ENCODE peak calls at places on chromosome 15, in seven cellular contexts. U, Z, J, L, D, T and W are unnamed samples.

GRCh38 chr15:44081223-44082013 is 113.7 kb downstream of the FRMD5 start:
- DNase-seq in U (no peak), Z (no peak), J (no peak), L (no peak), D (peak), T (no peak), W (no peak)

GRCh38 chr15:73637527-73637926 is 4.3 kb upstream of the NPTN start:
- DNase-seq in U (no peak), Z (no peak), J (no peak), L (peak), D (peak), T (no peak), W (no peak)

GRCh38 chr15:65576669-65577068 is 34.3 kb downstream of the INTS14 start:
- DNase-seq in U (no peak), Z (no peak), J (no peak), L (no peak), D (peak), T (no peak), W (no peak)

GRCh38 chr15:81922143-81922542 is 123.7 kb downstream of the MEX3B start:
- DNase-seq in U (no peak), Z (no peak), J (no peak), L (no peak), D (no peak), T (no peak), W (no peak)

GRCh38 chr15:64456634-64457108 is 3.7 kb upstream of the ZNF609 start:
- DNase-seq in U (no peak), Z (no peak), J (no peak), L (no peak), D (peak), T (no peak), W (no peak)

GRCh38 chr15:88152672-88153071 is 103.9 kb downstream of the NTRK3 start:
- DNase-seq in U (no peak), Z (no peak), J (no peak), L (no peak), D (no peak), T (no peak), W (no peak)

GRCh38 chr15:75720787-75721461 is 8.3 kb upstream of the CSPG4 start:
- DNase-seq in U (peak), Z (peak), J (peak), L (peak), D (no peak), T (no peak), W (no peak)

GRCh38 chr15:63019539-63020109 is 22.9 kb upstream of the TPM1 start:
- DNase-seq in U (no peak), Z (peak), J (no peak), L (peak), D (peak), T (no peak), W (peak)

GRCh38 chr15:66221126-66221525 is 32.4 kb downstream of the MEGF11 start:
- DNase-seq in U (no peak), Z (no peak), J (no peak), L (no peak), D (peak), T (no peak), W (peak)

GRCh38 chr15:75620776-75621536 is 4.6 kb downstream of the SNUPN start:
- DNase-seq in U (peak), Z (no peak), J (peak), L (peak), D (peak), T (peak), W (peak)

GRCh38 chr15:94576889-94577533 is 345.6 kb downstream of the MCTP2 start:
- DNase-seq in U (peak), Z (peak), J (no peak), L (no peak), D (peak), T (no peak), W (no peak)
- TF ChIP-seq CTCF in U (peak), Z (peak), J (peak), L (no peak), D (peak), T (peak), W (no peak)

GRCh38 chr15:51782357-51782896 is 31.0 kb downstream of the TMOD2 start:
- DNase-seq in U (no peak), Z (peak), J (no peak), L (no peak), D (no peak), T (no peak), W (no peak)
- TF ChIP-seq CTCF in U (peak), Z (peak), J (no peak), L (no peak), D (peak), T (no peak), W (no peak)

DNA sequence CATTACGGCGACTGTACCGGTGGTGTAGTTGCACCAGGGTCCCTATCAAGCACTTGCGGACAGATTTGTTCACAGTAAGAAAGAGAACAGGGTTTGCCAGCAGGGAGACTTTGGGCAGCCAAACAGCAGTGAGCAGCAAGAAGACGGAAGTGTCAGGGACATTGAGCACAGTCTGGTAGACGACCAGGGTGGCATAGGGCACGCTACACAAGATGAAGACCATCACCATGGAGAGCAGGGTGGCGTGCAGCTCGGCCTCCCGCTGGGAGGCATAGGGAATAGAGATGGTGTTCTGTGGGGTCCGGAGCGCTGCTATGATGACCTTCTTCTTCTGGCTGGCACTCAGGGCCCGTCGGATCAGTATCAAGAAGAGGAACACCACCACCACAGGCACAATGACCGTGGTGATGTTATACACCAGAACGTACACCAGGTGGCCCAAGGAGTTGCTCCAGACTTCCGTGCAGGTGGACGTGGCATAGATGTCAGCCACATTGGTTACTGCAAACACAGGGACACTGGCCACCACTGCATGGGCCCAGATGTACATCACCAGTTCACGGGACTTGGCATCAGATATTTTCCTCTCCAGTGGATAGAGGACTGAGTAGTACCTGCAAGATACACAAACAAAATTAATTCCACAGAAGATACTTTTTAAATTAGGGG is 19.1 kb upstream of the FSIP1 start:
- DNase-seq in U (peak), Z (peak), J (no peak), L (no peak), D (peak), T (no peak), W (no peak)
- TF ChIP-seq CTCF in U (peak), Z (peak), J (no peak), L (peak), D (peak), T (peak), W (no peak)

GRCh38 chr15:77664428-77664827 is 31.7 kb upstream of the LINGO1 start:
- DNase-seq in U (no peak), Z (no peak), J (no peak), L (no peak), D (no peak), T (no peak), W (no peak)

GRCh38 chr15:77657629-77658238 is 25.0 kb upstream of the LINGO1 start:
- DNase-seq in U (no peak), Z (no peak), J (no peak), L (no peak), D (no peak), T (no peak), W (no peak)

GRCh38 chr15:77654975-77655374 is 22.3 kb upstream of the LINGO1 start:
- DNase-seq in U (peak), Z (peak), J (no peak), L (no peak), D (no peak), T (no peak), W (no peak)

GRCh38 chr15:77656294-77656693 is 23.6 kb upstream of the LINGO1 start:
- DNase-seq in U (no peak), Z (no peak), J (no peak), L (no peak), D (no peak), T (no peak), W (no peak)

GRCh38 chr15:77659350-77660321 is 26.9 kb upstream of the LINGO1 start:
- DNase-seq in U (peak), Z (peak), J (no peak), L (no peak), D (peak), T (no peak), W (no peak)
- TF ChIP-seq CTCF in U (peak), Z (peak), J (no peak), L (no peak), D (peak), T (no peak), W (no peak)

GRCh38 chr15:37995461-37996347 is 61.3 kb downstream of the TMCO5A start:
- DNase-seq in U (no peak), Z (peak), J (no peak), L (no peak), D (peak), T (no peak), W (no peak)
- TF ChIP-seq CTCF in U (peak), Z (peak), J (peak), L (peak), D (peak), T (peak), W (no peak)

GRCh38 chr15:91849749-91850161 is 3.8 kb upstream of the SLCO3A1 start:
- DNase-seq in U (no peak), Z (peak), J (no peak), L (no peak), D (peak), T (no peak), W (no peak)
- TF ChIP-seq CTCF in U (peak), Z (peak), J (peak), L (peak), D (peak), T (peak), W (no peak)

DNA sequence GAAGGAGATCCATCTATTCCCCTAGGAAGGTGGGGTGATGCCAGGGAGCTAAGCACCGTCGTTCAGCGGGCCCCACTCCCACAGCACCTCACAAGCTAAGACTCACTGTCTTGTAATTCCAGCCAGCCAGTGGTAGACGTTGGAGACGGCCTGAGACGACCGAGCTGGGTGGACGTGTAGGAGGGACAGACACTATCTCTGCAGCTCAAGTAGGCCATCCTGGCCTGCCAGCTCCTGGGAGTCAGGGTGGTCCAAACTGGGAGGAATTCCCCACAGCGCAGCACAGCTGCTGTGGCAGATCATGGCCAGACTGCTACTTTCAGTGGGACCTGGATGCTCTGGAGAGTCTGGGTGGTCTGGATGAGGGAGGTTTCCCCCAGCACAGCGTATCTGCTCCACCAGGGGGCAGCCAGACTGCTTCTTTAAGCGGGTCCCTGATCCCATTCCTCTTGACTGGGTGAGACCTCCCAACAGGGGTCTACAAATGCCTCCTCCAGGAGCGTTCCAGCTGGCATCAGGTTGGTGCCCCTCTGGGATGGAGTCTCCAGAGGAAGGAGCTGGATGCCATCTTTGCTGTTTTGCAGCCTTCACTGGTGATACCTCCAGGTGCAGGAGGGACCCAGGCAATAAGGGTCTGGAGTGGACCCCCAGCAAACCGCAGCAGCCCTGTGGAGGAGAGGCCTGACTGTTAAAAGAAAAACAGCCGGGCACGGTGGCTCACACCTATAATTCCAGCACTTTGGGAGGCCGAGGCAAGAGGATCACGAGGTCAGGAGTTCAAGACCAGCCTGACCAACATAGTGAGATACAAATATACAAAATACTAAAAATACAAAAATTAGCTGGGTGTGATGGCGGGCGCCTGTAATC is 27.6 kb downstream of the GNB5 start:
- DNase-seq in U (peak), Z (peak), J (no peak), L (no peak), D (no peak), T (no peak), W (peak)
- TF ChIP-seq CTCF in U (peak), Z (peak), J (no peak), L (no peak), D (peak), T (no peak), W (no peak)

DNA sequence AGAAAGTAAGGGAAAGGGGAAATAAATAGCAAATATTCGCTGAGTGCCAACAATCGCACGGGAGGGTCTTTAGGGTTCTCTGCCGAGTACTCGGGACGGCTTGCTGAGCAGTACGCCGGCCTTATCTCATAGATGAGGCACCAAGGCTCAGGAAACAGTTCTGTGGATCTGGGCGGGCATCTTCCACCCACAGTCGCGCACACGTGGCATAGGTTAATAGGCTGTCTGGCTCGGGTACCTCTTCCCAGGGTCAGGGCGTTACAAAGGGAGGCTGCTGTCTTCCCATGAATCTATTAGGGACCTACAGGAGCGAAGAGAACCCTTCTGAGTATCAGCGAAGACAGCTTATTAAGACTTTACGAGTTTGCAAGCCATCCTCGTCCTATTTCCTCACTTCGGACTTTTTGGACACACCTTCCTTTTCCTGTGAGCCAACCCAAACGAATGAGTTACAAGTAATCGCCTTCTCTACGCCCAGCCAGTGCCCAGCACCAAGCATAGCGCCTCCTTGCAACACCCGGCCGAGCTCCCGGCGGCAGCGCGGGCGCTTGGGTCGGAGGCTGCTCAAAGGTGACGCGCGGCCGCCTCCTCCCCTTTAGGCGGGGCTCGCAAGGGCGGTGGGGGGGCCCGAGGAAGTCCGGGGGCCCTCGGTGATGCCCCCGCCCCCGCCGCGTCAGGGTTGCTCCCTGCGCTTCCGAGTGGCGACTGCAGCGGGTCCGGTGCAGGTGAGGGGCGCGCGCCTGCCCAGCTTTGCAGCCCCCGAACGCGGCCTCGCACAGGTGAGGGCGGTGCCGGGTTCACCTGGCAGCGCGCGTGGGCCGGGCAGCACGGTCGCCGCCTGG is at the start of gene MCTP2:
- DNase-seq in U (peak), Z (peak), J (peak), L (peak), D (peak), T (peak), W (peak)
- TF ChIP-seq CTCF in U (no peak), Z (peak), J (no peak), L (no peak), D (peak), T (no peak), W (no peak)

DNA sequence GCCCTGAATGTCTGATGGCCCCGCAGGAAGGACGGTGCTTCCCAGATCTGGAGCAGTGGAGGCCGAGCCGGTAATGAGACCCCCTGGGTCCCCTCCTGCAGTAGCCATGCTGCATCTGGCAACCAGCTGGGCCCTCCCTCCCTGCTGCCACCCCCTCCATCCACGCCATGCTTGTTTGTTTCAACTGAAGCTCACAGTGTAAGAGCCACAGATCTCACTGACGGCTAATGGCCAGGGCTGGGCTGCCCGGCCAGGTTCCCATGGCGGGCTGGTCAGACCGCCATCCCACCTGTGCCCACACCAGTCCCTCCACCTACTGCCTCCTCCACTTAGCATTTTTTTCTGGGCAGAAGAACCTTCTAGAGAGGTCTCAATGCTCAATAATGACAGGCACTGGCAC is 260.8 kb downstream of the UACA start:
- DNase-seq in U (peak), Z (no peak), J (no peak), L (no peak), D (no peak), T (no peak), W (no peak)
- TF ChIP-seq CTCF in U (no peak), Z (no peak), J (no peak), L (no peak), D (no peak), T (no peak), W (no peak)

GRCh38 chr15:79433610-79434009 is 1.5 kb downstream of the MINAR1 start:
- DNase-seq in U (peak), Z (peak), J (no peak), L (no peak), D (no peak), T (no peak), W (no peak)
- TF ChIP-seq CTCF in U (peak), Z (peak), J (no peak), L (no peak), D (no peak), T (no peak), W (no peak)